ENCODE peak calls at places on chromosomes 11 and 22, in nine cellular contexts. U is PC-9; Q is H9; E is CD4-positive, alpha-beta memory T cell; K is HCT116; L is colonic mucosa; Y is substantia nigra; P is caudate nucleus; T is neural progenitor cell. B is an unnamed sample.

GRCh38 chr11:115194798-115195101 is 309.5 kb downstream of the CADM1 start:
- DNase-seq in U (no peak), L (no peak), P (no peak), Y (no peak), Q (no peak), T (no peak), E (no peak), K (no peak), B (no peak)

GRCh38 chr11:132821027-132821426 is 711.3 kb downstream of the OPCML start:
- DNase-seq in E (no peak), L (no peak), Q (no peak), K (no peak), Y (no peak), P (no peak), T (no peak), U (no peak), B (no peak)

GRCh38 chr22:28903719-28904118 is 20.3 kb downstream of the ZNRF3 start:
- DNase-seq in Y (no peak), L (no peak), E (no peak), P (no peak), K (no peak), T (no peak), U (no peak), Q (no peak), B (no peak)

GRCh38 chr22:27241430-27242110 is 560.0 kb downstream of the MN1 start:
- DNase-seq in K (no peak), L (no peak), Y (no peak), U (no peak), T (no peak), Q (no peak), P (peak; percentile 60), E (no peak), B (no peak)

GRCh38 chr22:24432059-24432853 is 4.9 kb downstream of the ADORA2A start:
- DNase-seq in K (no peak), U (no peak), Q (no peak), Y (no peak), P (peak; percentile 80), E (no peak), T (no peak), L (peak; percentile 59), B (no peak)

GRCh38 chr11:60594998-60595637 is 79.9 kb downstream of the MS4A13 start:
- DNase-seq in Q (no peak), E (no peak), P (no peak), Y (no peak), K (no peak), L (no peak), T (peak; percentile 2), U (no peak), B (no peak)

GRCh38 chr22:46377566-46378498 is 42.3 kb downstream of the TRMU start:
- DNase-seq in Y (no peak), L (peak; percentile 81), K (peak; percentile 66), T (peak; percentile 96), Q (peak; percentile 82), E (no peak), U (peak; percentile 96), P (no peak), B (no peak)

GRCh38 chr11:78138694-78139421 is 568 bp downstream of the ALG8 start:
- DNase-seq in Q (no peak), P (no peak), T (peak; percentile 12), K (peak; percentile 4), E (no peak), U (peak; percentile 60), L (peak; percentile 50), Y (no peak), B (no peak)

GRCh38 chr22:40392618-40393017 is 22.2 kb downstream of the SGSM3 start:
- DNase-seq in K (no peak), E (no peak), L (no peak), Y (no peak), T (no peak), P (no peak), Q (no peak), U (no peak), B (no peak)
- H3K27ac ChIP-seq in K (no peak overlapping the region), E (no peak overlapping the region), L (no peak overlapping the region), Y (no peak overlapping the region), T (no peak overlapping the region), P (no peak overlapping the region), Q (no peak overlapping the region), U (no peak overlapping the region), B (no peak overlapping the region)

GRCh38 chr11:70206226-70206785 is 3.2 kb downstream of the FADD start:
- DNase-seq in U (no peak), E (no peak), T (no peak), P (no peak), K (no peak), L (no peak), Q (no peak), Y (no peak), B (no peak)

GRCh38 chr11:70204466-70204799 is 1.3 kb downstream of the FADD start:
- DNase-seq in L (no peak), U (no peak), Q (no peak), E (no peak), T (no peak), Y (no peak), K (no peak), P (no peak), B (no peak)

GRCh38 chr11:70205766-70206165 is 2.7 kb downstream of the FADD start:
- DNase-seq in T (no peak), Y (no peak), U (no peak), E (peak; percentile 17), K (no peak), L (no peak), P (no peak), Q (no peak), B (no peak)

GRCh38 chr11:70203749-70204465 is 811 bp downstream of the FADD start:
- DNase-seq in E (peak; percentile 87), Y (no peak), U (peak; percentile 73), Q (no peak), L (peak; percentile 92), K (peak; percentile 19), T (peak; percentile 49), P (peak; percentile 45), B (peak; percentile 80)

DNA sequence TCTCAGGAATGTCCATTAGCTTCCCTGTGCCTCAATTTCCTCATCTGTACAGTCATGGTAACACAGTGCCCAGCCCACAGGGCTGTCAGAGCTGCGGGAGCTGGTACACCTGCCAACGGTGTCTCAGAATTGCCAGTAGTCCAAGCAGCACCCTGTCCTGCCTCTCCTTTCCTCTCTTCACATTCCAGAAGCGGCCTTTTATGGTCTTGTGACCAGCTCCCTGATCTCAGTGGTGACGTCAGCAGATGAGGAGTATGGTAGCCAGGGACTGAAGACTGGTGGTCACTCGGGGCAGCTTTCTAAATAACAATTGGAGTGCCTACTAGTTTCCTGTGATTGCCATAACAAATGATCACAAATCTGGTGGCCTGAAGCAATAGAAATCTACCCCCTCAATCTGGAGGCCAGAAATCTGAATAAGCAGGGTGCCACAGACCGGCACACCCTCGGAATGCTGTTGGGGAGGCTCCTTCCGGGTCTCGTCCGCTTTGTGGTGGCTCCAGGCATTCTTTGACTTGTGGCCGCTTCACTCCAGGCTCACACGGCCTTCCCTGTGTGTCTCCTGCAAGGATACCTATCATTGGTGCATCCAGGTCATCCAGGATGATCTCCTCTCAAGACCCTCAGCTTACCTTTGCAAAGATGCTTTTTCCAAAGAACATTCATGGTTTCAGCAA is 2.1 kb downstream of the FADD start:
- DNase-seq in Q (no peak), E (no peak), L (no peak), Y (no peak), U (no peak), T (no peak), K (no peak), P (no peak), B (no peak)
- H3K27ac ChIP-seq in Q (no peak overlapping the region), E (peak overlapping the region; percentile 95), L (no peak overlapping the region), Y (no peak overlapping the region), U (no peak overlapping the region), T (no peak overlapping the region), K (no peak overlapping the region), P (no peak overlapping the region), B (peak overlapping the region; percentile 93)

GRCh38 chr11:95254139-95254704 is 23.2 kb upstream of the SESN3 start:
- DNase-seq in E (peak; percentile 86), Q (peak; percentile 81), P (peak; percentile 85), K (peak; percentile 64), Y (peak; percentile 66), U (no peak), L (peak; percentile 85), T (peak; percentile 70), B (peak; percentile 66)

GRCh38 chr11:95256204-95256819 is 25.3 kb upstream of the SESN3 start:
- DNase-seq in E (peak; percentile 27), Y (no peak), L (no peak), U (no peak), T (no peak), P (no peak), K (no peak), Q (no peak), B (no peak)

GRCh38 chr11:95257596-95257995 is 26.6 kb upstream of the SESN3 start:
- DNase-seq in U (no peak), Q (no peak), L (no peak), T (no peak), P (no peak), K (no peak), Y (no peak), E (no peak), B (no peak)

DNA sequence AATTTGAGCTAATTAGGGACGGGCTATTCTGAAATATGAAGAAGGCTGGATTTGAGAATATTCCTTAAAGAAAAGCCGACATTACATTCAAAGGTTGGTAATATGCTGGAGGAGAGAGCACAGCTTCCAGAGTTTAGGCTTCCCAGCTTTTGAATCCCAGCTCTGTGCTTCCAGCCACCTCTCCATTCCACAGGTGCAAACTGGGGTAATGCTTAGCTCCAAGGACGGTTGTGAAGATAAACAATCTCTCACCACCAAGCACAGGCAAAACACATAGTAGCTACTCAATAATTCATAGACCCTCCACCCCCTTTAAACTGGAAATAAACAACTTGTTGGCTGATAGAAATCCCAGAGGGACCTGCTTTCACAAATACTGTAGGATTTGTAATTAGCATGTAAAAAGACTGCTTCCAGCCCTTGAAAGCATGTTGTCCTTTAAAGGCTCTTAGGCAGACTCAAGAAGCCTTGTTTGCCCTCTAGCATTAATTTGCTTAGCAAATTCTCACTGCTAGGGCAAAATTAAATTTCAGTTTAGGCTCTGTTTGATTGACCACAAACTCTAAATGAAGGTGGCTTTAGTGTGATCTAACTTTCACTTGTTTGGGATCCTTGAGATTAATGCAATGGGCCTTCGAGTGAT is 24.6 kb upstream of the SESN3 start:
- DNase-seq in E (no peak), U (no peak), K (no peak), Q (no peak), T (peak; percentile 29), L (no peak), P (no peak), Y (no peak), B (no peak)
- H3K27ac ChIP-seq in E (no peak overlapping the region), U (no peak overlapping the region), K (no peak overlapping the region), Q (peak overlapping the region; percentile 57), T (peak overlapping the region; percentile 72), L (no peak overlapping the region), P (peak overlapping the region; percentile 80), Y (peak overlapping the region; percentile 24), B (peak overlapping the region; percentile 44)

DNA sequence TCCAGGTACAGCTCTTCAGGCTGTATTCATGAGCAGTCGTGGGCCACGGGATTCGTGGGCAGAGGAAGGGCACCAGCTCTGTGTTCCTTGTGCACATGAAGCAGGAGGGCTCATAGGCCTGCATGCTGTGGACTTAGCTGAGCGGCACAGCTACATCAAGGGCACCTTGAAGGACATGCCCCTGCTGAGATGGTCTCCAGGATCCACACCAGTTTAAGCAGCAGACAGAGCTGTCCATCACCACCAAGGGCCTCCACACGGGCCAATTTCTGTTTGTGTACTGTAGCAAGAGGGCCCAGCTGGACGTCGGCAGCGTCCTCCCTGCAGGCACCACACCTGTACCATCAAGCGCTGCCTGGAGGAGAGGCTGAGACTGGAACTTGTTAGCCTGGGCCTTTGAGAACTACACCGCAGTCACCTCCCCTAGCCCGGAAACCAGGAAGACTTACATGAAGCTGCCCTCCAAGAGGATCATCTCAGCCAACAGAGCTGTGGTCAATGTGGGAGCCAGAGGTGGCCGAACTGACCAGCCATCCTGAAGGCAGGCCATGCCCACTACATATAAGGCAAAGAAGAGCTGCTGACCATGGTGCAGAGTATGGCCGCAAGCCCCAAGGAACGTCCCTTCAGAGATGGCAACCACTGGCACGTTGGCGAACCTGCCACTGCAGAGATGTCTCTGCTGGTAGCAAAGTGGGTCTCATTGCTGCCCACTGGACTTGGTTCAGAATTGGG is 32.7 kb upstream of the GNB1L start:
- DNase-seq in E (no peak), T (no peak), Y (no peak), K (no peak), U (no peak), L (no peak), Q (no peak), P (no peak), B (no peak)
- H3K27ac ChIP-seq in E (peak overlapping the region; percentile 38), T (no peak overlapping the region), Y (no peak overlapping the region), K (no peak overlapping the region), U (no peak overlapping the region), L (no peak overlapping the region), Q (no peak overlapping the region), P (no peak overlapping the region), B (peak overlapping the region; percentile 46)